ENCODE peak calls at places on chromosomes 11 and 22, in eight cellular contexts. O, Q, C, N, T, P, W and G are unnamed samples.
A peak's percentile ranks its signal among the peaks of the same experiment; 100 is the strongest.

GRCh38 chr22:43228330-43228729 is 41.4 kb upstream of the TTLL12 start:
- DNase-seq in P (no peak), T (peak; percentile 22), O (no peak), W (no peak), N (peak; percentile 10), C (no peak), Q (peak; percentile 42), G (peak; percentile 26)

GRCh38 chr11:118895093-118896039 is 11.7 kb downstream of the CXCR5 start:
- DNase-seq in W (peak; percentile 83), P (no peak), O (no peak), C (no peak), N (no peak), Q (no peak), T (no peak), G (no peak)

GRCh38 chr11:76177250-76177686 is 29.0 kb downstream of the WNT11 start:
- DNase-seq in T (no peak), W (no peak), P (no peak), Q (no peak), C (no peak), N (no peak), O (no peak), G (no peak)

GRCh38 chr11:35590412-35590811 is 27.8 kb upstream of the FJX1 start:
- DNase-seq in P (peak; percentile 25), O (no peak), C (no peak), T (peak; percentile 53), Q (no peak), W (no peak), N (peak; percentile 49), G (no peak)

GRCh38 chr11:64903291-64903833 is 13.6 kb downstream of the ATG2A start:
- DNase-seq in P (no peak), Q (no peak), N (no peak), W (no peak), C (no peak), T (no peak), O (no peak), G (no peak)

GRCh38 chr11:126403039-126403438 is 47.6 kb downstream of the ST3GAL4 start:
- DNase-seq in O (no peak), N (no peak), P (no peak), C (no peak), W (no peak), T (peak; percentile 74), Q (no peak), G (no peak)

GRCh38 chr11:119729581-119730346 is 764 bp upstream of the NECTIN1 start:
- DNase-seq in C (peak; percentile 70), O (peak; percentile 69), T (peak; percentile 52), W (no peak), Q (peak; percentile 77), N (peak; percentile 39), P (peak; percentile 91), G (peak; percentile 59)

GRCh38 chr11:19187880-19188279 is 13.9 kb downstream of the CSRP3 start:
- DNase-seq in N (no peak), Q (no peak), C (peak; percentile 10), O (no peak), T (peak; percentile 9), W (no peak), P (no peak), G (no peak)

GRCh38 chr11:128400382-128401203 is 186.8 kb downstream of the ETS1 start:
- DNase-seq in O (no peak), P (peak; percentile 59), T (no peak), W (no peak), Q (no peak), C (no peak), N (peak; percentile 89), G (peak; percentile 82)

GRCh38 chr11:12526789-12527188 is 147.4 kb upstream of the TEAD1 start:
- DNase-seq in T (peak; percentile 68), Q (no peak), N (peak; percentile 82), O (no peak), C (no peak), P (peak; percentile 83), W (no peak), G (peak; percentile 65)

GRCh38 chr22:45503816-45504702 is 1.4 kb downstream of the FBLN1 start:
- DNase-seq in W (no peak), N (peak; percentile 72), P (peak; percentile 74), C (no peak), T (peak; percentile 79), O (no peak), Q (peak; percentile 25), G (peak; percentile 64)

GRCh38 chr11:72283947-72284346 is 40.0 kb upstream of the PHOX2A start:
- DNase-seq in C (no peak), P (no peak), Q (no peak), W (no peak), N (no peak), T (no peak), O (no peak), G (no peak)